ENCODE peak calls at places on chromosome 2, in five cellular contexts. One of them, this sample, is unnamed.

GRCh38 chr2:178496049-178496448 is 15.8 kb downstream of the PLEKHA3 start:
- DNase-seq in heart left ventricle: no peak
- DNase-seq in K562: no peak
- DNase-seq in ovary: no peak
- DNase-seq in psoas muscle: no peak
- DNase-seq in this sample: no peak

GRCh38 chr2:7649461-7650228 is 732.4 kb downstream of the RNF144A start:
- DNase-seq in ovary: no peak
- DNase-seq in heart left ventricle: no peak
- DNase-seq in psoas muscle: no peak
- DNase-seq in K562: no peak
- DNase-seq in this sample: no peak

GRCh38 chr2:175571078-175571653 is 389.7 kb upstream of the ATP5MC3 start:
- DNase-seq in psoas muscle: no peak
- DNase-seq in K562: no peak
- DNase-seq in ovary: no peak
- DNase-seq in heart left ventricle: no peak
- DNase-seq in this sample: no peak

GRCh38 chr2:33411765-33412164 is 64.7 kb upstream of the RASGRP3 start:
- DNase-seq in K562: no peak
- DNase-seq in heart left ventricle: no peak
- DNase-seq in ovary: no peak
- DNase-seq in psoas muscle: no peak
- DNase-seq in this sample: no peak

GRCh38 chr2:1055014-1055595 is 104.5 kb downstream of the SNTG2 start:
- DNase-seq in psoas muscle: no peak
- DNase-seq in heart left ventricle: no peak
- DNase-seq in K562: no peak
- DNase-seq in ovary: no peak
- DNase-seq in this sample: peak; percentile 54

GRCh38 chr2:25050128-25050527 is 8.3 kb downstream of the EFR3B start:
- DNase-seq in ovary: no peak
- DNase-seq in heart left ventricle: no peak
- DNase-seq in K562: no peak
- DNase-seq in psoas muscle: no peak
- DNase-seq in this sample: no peak

GRCh38 chr2:150191349-150191748 is 296.1 kb downstream of the RND3 start:
- DNase-seq in ovary: no peak
- DNase-seq in psoas muscle: no peak
- DNase-seq in K562: no peak
- DNase-seq in heart left ventricle: no peak
- DNase-seq in this sample: no peak

GRCh38 chr2:68732036-68732435 is 2.6 kb upstream of the ARHGAP25 start:
- DNase-seq in heart left ventricle: no peak
- DNase-seq in ovary: no peak
- DNase-seq in psoas muscle: no peak
- DNase-seq in K562: no peak
- DNase-seq in this sample: no peak

GRCh38 chr2:209008636-209009287 is 415.1 kb upstream of the MAP2 start:
- DNase-seq in ovary: no peak
- DNase-seq in psoas muscle: no peak
- DNase-seq in heart left ventricle: no peak
- DNase-seq in K562: no peak
- DNase-seq in this sample: no peak

GRCh38 chr2:207768168-207768890 is 1.4 kb downstream of the FZD5 start:
- DNase-seq in K562: no peak
- DNase-seq in ovary: peak; percentile 60
- DNase-seq in heart left ventricle: peak; percentile 71
- DNase-seq in psoas muscle: peak; percentile 54
- DNase-seq in this sample: no peak

GRCh38 chr2:207765960-207766582 is 3.6 kb downstream of the FZD5 start:
- DNase-seq in ovary: no peak
- DNase-seq in psoas muscle: no peak
- DNase-seq in heart left ventricle: no peak
- DNase-seq in K562: peak; percentile 53
- DNase-seq in this sample: no peak

GRCh38 chr2:207767461-207768167 is 2.1 kb downstream of the FZD5 start:
- DNase-seq in heart left ventricle: no peak
- DNase-seq in psoas muscle: peak; percentile 28
- DNase-seq in ovary: peak; percentile 59
- DNase-seq in K562: no peak
- DNase-seq in this sample: no peak

GRCh38 chr2:207765541-207765940 is 4.2 kb downstream of the FZD5 start:
- DNase-seq in heart left ventricle: no peak
- DNase-seq in ovary: no peak
- DNase-seq in psoas muscle: no peak
- DNase-seq in K562: peak; percentile 83
- DNase-seq in this sample: no peak

GRCh38 chr2:207766697-207767460 is 2.8 kb downstream of the FZD5 start:
- DNase-seq in ovary: peak; percentile 36
- DNase-seq in heart left ventricle: no peak
- DNase-seq in psoas muscle: no peak
- DNase-seq in K562: no peak
- DNase-seq in this sample: no peak
- TF ChIP-seq CTCF in ovary: no peak
- TF ChIP-seq CTCF in heart left ventricle: no peak
- TF ChIP-seq CTCF in psoas muscle: no peak
- TF ChIP-seq CTCF in K562: no peak
- TF ChIP-seq CTCF in this sample: no peak

DNA sequence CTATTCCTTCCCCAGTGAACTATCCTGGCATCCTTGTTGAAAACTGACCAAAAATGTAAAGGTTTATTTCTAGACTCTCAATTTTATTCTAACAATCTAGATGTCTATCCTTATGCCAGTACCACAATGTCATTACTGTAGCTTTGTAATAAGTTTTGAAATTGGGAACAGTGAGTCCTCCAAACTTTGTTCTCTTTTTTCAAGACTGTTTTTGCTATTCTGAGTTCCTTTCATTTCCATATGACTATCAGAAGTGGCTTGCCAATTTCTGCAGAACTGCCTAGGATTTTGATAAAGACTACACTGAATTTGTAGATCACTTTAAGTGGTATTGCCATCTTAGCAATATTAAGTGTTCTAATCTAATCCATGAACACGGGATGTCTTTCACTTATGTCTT is 9.7 kb downstream of the STARD7 start:
- DNase-seq in psoas muscle: no peak
- DNase-seq in K562: no peak
- DNase-seq in heart left ventricle: no peak
- DNase-seq in ovary: no peak
- DNase-seq in this sample: no peak
- H3K36me3 ChIP-seq in psoas muscle: no peaks in the 10 kb centered on the region
- H3K36me3 ChIP-seq in K562: peaks cover 64% of the 10 kb centered on the region
- H3K36me3 ChIP-seq in heart left ventricle: peaks cover 6% of the 10 kb centered on the region
- H3K36me3 ChIP-seq in ovary: no peaks in the 10 kb centered on the region
- H3K36me3 ChIP-seq in this sample: peaks cover 2% of the 10 kb centered on the region

GRCh38 chr2:163716101-163716500 is 19.7 kb downstream of the FIGN start:
- DNase-seq in K562: no peak
- DNase-seq in psoas muscle: no peak
- DNase-seq in heart left ventricle: no peak
- DNase-seq in ovary: no peak
- DNase-seq in this sample: no peak

GRCh38 chr2:163717474-163717873 is 18.3 kb downstream of the FIGN start:
- DNase-seq in psoas muscle: no peak
- DNase-seq in K562: no peak
- DNase-seq in heart left ventricle: no peak
- DNase-seq in ovary: no peak
- DNase-seq in this sample: no peak

GRCh38 chr2:163715199-163715598 is 20.6 kb downstream of the FIGN start:
- DNase-seq in psoas muscle: no peak
- DNase-seq in ovary: no peak
- DNase-seq in K562: no peak
- DNase-seq in heart left ventricle: no peak
- DNase-seq in this sample: no peak

GRCh38 chr2:163719278-163719677 is 16.5 kb downstream of the FIGN start:
- DNase-seq in K562: no peak
- DNase-seq in ovary: no peak
- DNase-seq in psoas muscle: no peak
- DNase-seq in heart left ventricle: no peak
- DNase-seq in this sample: no peak

DNA sequence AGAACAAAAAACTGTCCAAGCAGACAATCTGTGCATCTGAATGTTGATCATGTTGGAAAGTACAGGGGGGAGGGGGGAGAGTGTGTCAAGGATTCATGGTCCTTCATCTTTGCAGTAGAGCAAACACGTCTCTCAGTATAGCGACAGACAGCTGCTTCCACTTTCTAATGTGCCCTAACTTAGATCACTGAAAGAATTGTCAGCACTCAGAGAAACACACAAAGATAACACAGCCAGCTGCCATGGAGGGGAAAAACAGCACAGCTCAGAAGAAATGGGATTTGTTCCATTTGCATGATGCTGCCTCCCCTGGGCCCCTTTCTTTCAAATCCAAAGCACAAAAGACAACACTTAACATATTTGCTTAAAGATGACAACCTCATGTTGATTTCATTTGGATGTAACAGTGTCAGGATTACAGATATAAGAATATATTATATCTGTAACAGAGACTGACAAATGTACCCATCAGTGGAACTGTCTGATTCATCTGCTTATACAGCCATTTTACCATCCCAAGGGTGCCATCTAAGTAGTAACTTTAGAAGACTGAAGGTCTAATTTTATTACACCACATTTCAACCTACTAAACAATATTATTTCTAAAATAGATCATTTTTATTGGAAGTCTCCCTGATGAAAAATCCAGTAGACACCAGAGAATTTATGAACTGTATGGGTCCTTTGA is 17.7 kb downstream of the FIGN start:
- DNase-seq in ovary: no peak
- DNase-seq in K562: no peak
- DNase-seq in heart left ventricle: no peak
- DNase-seq in psoas muscle: no peak
- DNase-seq in this sample: no peak
- H3K4me3 ChIP-seq in ovary: no peak overlapping the region
- H3K4me3 ChIP-seq in K562: no peak overlapping the region
- H3K4me3 ChIP-seq in heart left ventricle: no peak overlapping the region
- H3K4me3 ChIP-seq in psoas muscle: no peak overlapping the region
- H3K4me3 ChIP-seq in this sample: no peak overlapping the region

GRCh38 chr2:241947401-241947800 is 77.9 kb downstream of the RTP5 start:
- DNase-seq in K562: no peak
- DNase-seq in ovary: no peak
- DNase-seq in psoas muscle: no peak
- DNase-seq in heart left ventricle: no peak
- DNase-seq in this sample: no peak
- TF ChIP-seq CTCF in K562: no peak
- TF ChIP-seq CTCF in ovary: no peak
- TF ChIP-seq CTCF in psoas muscle: no peak
- TF ChIP-seq CTCF in heart left ventricle: no peak
- TF ChIP-seq CTCF in this sample: no peak